ENCODE peak calls at places on chromosome 7, in six cellular contexts. W is small intestine; R is MV-4-11; O is left ventricle myocardium inferior; T is nephron progenitor cell; P is activated CD4-positive, alpha-beta T cell treated with anti-CD3 and anti-CD28 coated beads, Interleukin-2, amount 50 U/mL, for 4 hours. B is an unnamed sample.

GRCh38 chr7:27172388-27172774 is 1.7 kb downstream of the HOXA10 start:
- DNase-seq in T (peak; percentile 17), R (no peak), P (no peak), W (no peak), O (peak; percentile 12), B (no peak)

GRCh38 chr7:100563809-100564400 is 9.8 kb downstream of the SAP25 start:
- DNase-seq in T (peak; percentile 94), R (peak; percentile 56), O (peak; percentile 82), W (peak; percentile 71), P (peak; percentile 82), B (peak; percentile 91)

GRCh38 chr7:156151082-156151481 is 338.8 kb upstream of the SHH start:
- DNase-seq in O (no peak), W (no peak), R (no peak), P (no peak), T (no peak), B (no peak)

GRCh38 chr7:137916980-137917645 is 70.3 kb upstream of the DGKI start:
- DNase-seq in W (no peak), P (no peak), T (no peak), O (no peak), R (no peak), B (no peak)

GRCh38 chr7:94095359-94096009 is 91.3 kb upstream of the BET1 start:
- DNase-seq in T (no peak), R (no peak), O (no peak), W (no peak), P (no peak), B (no peak)

GRCh38 chr7:43938892-43939482 is 12.8 kb downstream of the UBE2D4 start:
- DNase-seq in W (no peak), T (no peak), O (no peak), P (no peak), R (peak; percentile 50), B (no peak)

GRCh38 chr7:152054377-152055230 is 29.1 kb downstream of the GALNT11 start:
- DNase-seq in R (no peak), T (no peak), W (no peak), O (peak; percentile 31), P (no peak), B (no peak)

GRCh38 chr7:82729172-82730030 is 285.8 kb upstream of the CACNA2D1 start:
- DNase-seq in O (no peak), T (peak; percentile 19), W (peak; percentile 51), P (no peak), R (no peak), B (peak; percentile 75)

GRCh38 chr7:6652446-6653011 is 15.4 kb downstream of the ZNF316 start:
- DNase-seq in T (no peak), P (no peak), W (no peak), O (no peak), R (no peak), B (no peak)

B was measured in OCI-M1.